ENCODE peak calls at places on chromosome 18, in ten cellular contexts. Q is thoracic aorta; R is transverse colon; H is Kasumi-1; W is activated CD4-positive, alpha-beta T cell treated with anti-CD3 and anti-CD28 coated beads, Interleukin-2, amount 50 U/mL, for 48 hours; I is kidney; O is NCI-H510A treated with DMSO at 0.1 percent for 48 hours; D is stimulated activated CD8-positive, alpha-beta memory T cell treated with anti-CD3 and anti-CD28 coated beads, Interleukin-2, amount 100 ng/mL, for 1 hour; V is KG1; Y is mesenteric fat pad. E is an unnamed sample.

GRCh38 chr18:35241523-35241804 is 630 bp downstream of the ZNF397 start:
- DNase-seq in Q (no peak), R (no peak), H (no peak), W (no peak), I (no peak), O (peak), D (no peak), V (peak), Y (no peak), E (no peak)

GRCh38 chr18:76821356-76821874 is 942 bp upstream of the ZNF236 start:
- DNase-seq in Q (no peak), R (no peak), H (no peak), W (no peak), I (no peak), O (no peak), D (no peak), V (no peak), Y (peak), E (no peak)

GRCh38 chr18:50836521-50836957 is 16.7 kb upstream of the MRO start:
- DNase-seq in Q (no peak), R (no peak), H (peak), W (no peak), I (no peak), O (no peak), D (no peak), V (no peak), Y (no peak), E (no peak)

GRCh38 chr18:23114171-23114881 is 21.0 kb upstream of the CABLES1 start:
- DNase-seq in Q (no peak), R (no peak), H (no peak), W (no peak), I (no peak), O (peak), D (no peak), V (no peak), Y (no peak), E (no peak)

GRCh38 chr18:48694295-48694694 is 155.5 kb downstream of the CTIF start:
- DNase-seq in Q (no peak), R (no peak), H (no peak), W (no peak), I (no peak), O (no peak), D (no peak), V (no peak), Y (no peak), E (no peak)

GRCh38 chr18:3603460-3604259 is 153.7 kb downstream of the TGIF1 start:
- DNase-seq in Q (no peak), R (no peak), H (peak), W (no peak), I (no peak), O (no peak), D (no peak), V (no peak), Y (no peak), E (no peak)

GRCh38 chr18:48138660-48139426 is 208.4 kb upstream of the SMAD2 start:
- DNase-seq in Q (no peak), R (peak), H (no peak), W (no peak), I (no peak), O (peak), D (no peak), V (no peak), Y (no peak), E (no peak)

GRCh38 chr18:69992776-69993175 is 45.1 kb upstream of the CD226 start:
- DNase-seq in Q (no peak), R (no peak), H (no peak), W (no peak), I (no peak), O (no peak), D (no peak), V (no peak), Y (no peak), E (no peak)

GRCh38 chr18:56903686-56904085 is 243.2 kb upstream of the BOD1L2 start:
- DNase-seq in Q (no peak), R (no peak), H (no peak), W (no peak), I (no peak), O (no peak), D (no peak), V (no peak), Y (no peak), E (no peak)

GRCh38 chr18:10791141-10791808 is 265.4 kb downstream of the NAPG start:
- DNase-seq in Q (no peak), R (peak), H (no peak), W (no peak), I (no peak), O (no peak), D (no peak), V (no peak), Y (no peak), E (no peak)

GRCh38 chr18:13229021-13229671 is 10.6 kb downstream of the LDLRAD4 start:
- DNase-seq in Q (no peak), R (no peak), H (no peak), W (no peak), I (no peak), O (no peak), D (no peak), V (no peak), Y (no peak), E (no peak)